ENCODE peak calls at places on chromosomes 7 and 10, in eight cellular contexts. K, P, R, D, W, Y, F and Z are unnamed samples.

GRCh38 chr10:117130862-117131389 is 7.1 kb downstream of the VAX1 start:
- DNase-seq in K (no peak), P (no peak), R (no peak), D (no peak), W (no peak), Y (no peak), F (peak; percentile 62), Z (no peak)

GRCh38 chr7:135361788-135362187 is 128.2 kb downstream of the STRA8 start:
- DNase-seq in K (no peak), P (no peak), R (no peak), D (no peak), W (no peak), Y (no peak), F (peak; percentile 20), Z (no peak)

GRCh38 chr10:29804025-29804852 is 169.5 kb upstream of the SVIL start:
- DNase-seq in K (peak; percentile 89), P (peak; percentile 30), R (peak; percentile 75), D (peak; percentile 41), W (peak; percentile 74), Y (peak; percentile 41), F (no peak), Z (peak; percentile 67)

GRCh38 chr10:124725791-124726190 is 18.4 kb downstream of the FAM53B start:
- DNase-seq in K (no peak), P (no peak), R (no peak), D (no peak), W (no peak), Y (no peak), F (no peak), Z (peak; percentile 6)

GRCh38 chr10:16884485-16884884 is 67.3 kb upstream of the RSU1 start:
- DNase-seq in K (no peak), P (no peak), R (no peak), D (no peak), W (no peak), Y (no peak), F (no peak), Z (no peak)

GRCh38 chr7:21620054-21620453 is 77.2 kb downstream of the DNAH11 start:
- DNase-seq in K (peak; percentile 46), P (no peak), R (no peak), D (no peak), W (no peak), Y (no peak), F (no peak), Z (no peak)

GRCh38 chr7:51629206-51629605 is 312.6 kb upstream of the COBL start:
- DNase-seq in K (no peak), P (no peak), R (no peak), D (no peak), W (no peak), Y (no peak), F (no peak), Z (no peak)

GRCh38 chr10:58609525-58610150 is 97.0 kb downstream of the BICC1 start:
- DNase-seq in K (no peak), P (no peak), R (no peak), D (no peak), W (peak; percentile 22), Y (no peak), F (no peak), Z (no peak)

GRCh38 chr10:70119623-70120022 is 13.0 kb downstream of the AIFM2 start:
- DNase-seq in K (no peak), P (no peak), R (no peak), D (no peak), W (no peak), Y (no peak), F (no peak), Z (no peak)

GRCh38 chr7:96319444-96319843 is 2.5 kb downstream of the SLC25A13 start:
- DNase-seq in K (no peak), P (no peak), R (no peak), D (no peak), W (no peak), Y (no peak), F (no peak), Z (no peak)

GRCh38 chr7:96322373-96322695 is 436 bp upstream of the SLC25A13 start:
- DNase-seq in K (no peak), P (no peak), R (no peak), D (no peak), W (no peak), Y (no peak), F (no peak), Z (no peak)

GRCh38 chr7:96321041-96321669 is 743 bp downstream of the SLC25A13 start:
- DNase-seq in K (peak; percentile 84), P (peak; percentile 90), R (peak; percentile 89), D (peak; percentile 90), W (peak; percentile 65), Y (peak; percentile 87), F (peak; percentile 81), Z (peak; percentile 87)

GRCh38 chr7:96321670-96322372 is at the start of gene SLC25A13:
- DNase-seq in K (peak; percentile 86), P (peak; percentile 95), R (peak; percentile 96), D (peak; percentile 86), W (peak; percentile 79), Y (peak; percentile 96), F (peak; percentile 96), Z (peak; percentile 94)

GRCh38 chr7:96320437-96320836 is 1.5 kb downstream of the SLC25A13 start:
- DNase-seq in K (no peak), P (no peak), R (no peak), D (no peak), W (no peak), Y (no peak), F (no peak), Z (no peak)
- H3K4me3 ChIP-seq in K (no peak overlapping the region), P (no peak overlapping the region), R (peak overlapping the region; percentile 96), D (no peak overlapping the region), W (no peak overlapping the region), Y (peak overlapping the region; percentile 98), F (no peak overlapping the region), Z (no peak overlapping the region)

GRCh38 chr10:80204193-80204714 is 1.1 kb downstream of the ANXA11 start:
- DNase-seq in K (no peak), P (peak; percentile 64), R (peak; percentile 59), D (no peak), W (no peak), Y (peak; percentile 59), F (peak; percentile 72), Z (no peak)

GRCh38 chr10:80204801-80205477 is 398 bp downstream of the ANXA11 start:
- DNase-seq in K (peak; percentile 37), P (peak; percentile 72), R (peak; percentile 71), D (no peak), W (no peak), Y (peak; percentile 64), F (peak; percentile 81), Z (no peak)

GRCh38 chr10:80207768-80208385 is 2.5 kb upstream of the ANXA11 start:
- DNase-seq in K (no peak), P (no peak), R (no peak), D (no peak), W (no peak), Y (no peak), F (peak; percentile 52), Z (no peak)

GRCh38 chr10:80205478-80206276 is at the start of gene ANXA11:
- DNase-seq in K (peak; percentile 85), P (peak; percentile 94), R (peak; percentile 91), D (peak; percentile 76), W (peak; percentile 66), Y (peak; percentile 90), F (peak; percentile 97), Z (peak; percentile 78)

DNA sequence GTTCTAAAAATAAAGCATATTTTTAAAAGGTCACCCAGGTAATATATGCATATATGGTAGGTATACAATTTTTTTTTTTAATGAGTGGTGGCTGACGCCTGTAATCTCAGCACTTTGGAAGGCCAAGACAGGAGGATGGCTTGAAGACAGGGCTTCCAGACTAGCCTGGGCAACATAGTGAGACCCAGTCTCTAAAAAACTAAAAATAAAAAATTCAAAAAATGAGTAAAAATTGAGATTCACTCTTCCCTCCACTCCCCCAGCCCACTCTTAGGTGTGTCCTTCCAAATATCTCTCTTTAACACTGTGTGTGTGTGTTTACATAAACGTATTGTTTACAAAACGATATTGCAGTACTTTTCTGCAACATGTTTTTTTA is 929 bp upstream of the ANXA11 start:
- DNase-seq in K (no peak), P (no peak), R (no peak), D (no peak), W (no peak), Y (no peak), F (no peak), Z (no peak)
- H3K4me3 ChIP-seq in K (no peak overlapping the region), P (no peak overlapping the region), R (peak overlapping the region; percentile 96), D (no peak overlapping the region), W (peak overlapping the region; percentile 90), Y (no peak overlapping the region), F (no peak overlapping the region), Z (no peak overlapping the region)

DNA sequence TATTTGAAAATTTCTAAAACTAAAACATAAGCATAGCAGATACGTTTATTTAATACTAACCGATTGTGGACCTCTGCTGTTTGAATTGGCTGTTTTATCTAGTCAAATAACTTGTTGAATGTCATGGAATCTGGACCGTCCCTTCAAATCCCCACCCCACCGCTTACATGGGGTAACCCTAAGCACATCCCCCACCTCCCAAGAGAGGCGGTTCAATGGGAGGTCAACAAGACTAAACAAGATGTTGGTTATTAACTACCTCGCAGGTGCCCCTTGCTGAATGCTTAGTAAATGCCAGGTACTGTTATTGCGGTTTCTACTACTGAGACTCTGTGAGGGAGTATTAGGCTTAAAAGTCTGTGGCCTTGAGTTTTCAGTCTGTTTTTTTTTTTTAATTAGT is 70.9 kb downstream of the DAGLB start:
- DNase-seq in K (no peak), P (no peak), R (no peak), D (no peak), W (no peak), Y (peak; percentile 66), F (no peak), Z (no peak)
- H3K4me3 ChIP-seq in K (no peak overlapping the region), P (no peak overlapping the region), R (peak overlapping the region; percentile 76), D (no peak overlapping the region), W (peak overlapping the region; percentile 27), Y (peak overlapping the region; percentile 68), F (no peak overlapping the region), Z (no peak overlapping the region)

GRCh38 chr10:97540669-97541500 is 31.7 kb upstream of the ANKRD2 start:
- DNase-seq in K (no peak), P (no peak), R (no peak), D (no peak), W (no peak), Y (no peak), F (peak; percentile 62), Z (no peak)

GRCh38 chr10:97546441-97547340 is 25.9 kb upstream of the ANKRD2 start:
- DNase-seq in K (no peak), P (no peak), R (no peak), D (no peak), W (no peak), Y (no peak), F (no peak), Z (no peak)

GRCh38 chr10:97539523-97540200 is 32.9 kb upstream of the ANKRD2 start:
- DNase-seq in K (no peak), P (no peak), R (peak; percentile 79), D (no peak), W (peak; percentile 92), Y (no peak), F (peak; percentile 84), Z (no peak)

GRCh38 chr10:97542169-97543024 is 30.2 kb upstream of the ANKRD2 start:
- DNase-seq in K (peak; percentile 90), P (peak; percentile 30), R (peak; percentile 83), D (peak; percentile 83), W (peak; percentile 87), Y (peak; percentile 42), F (peak; percentile 63), Z (peak; percentile 82)

DNA sequence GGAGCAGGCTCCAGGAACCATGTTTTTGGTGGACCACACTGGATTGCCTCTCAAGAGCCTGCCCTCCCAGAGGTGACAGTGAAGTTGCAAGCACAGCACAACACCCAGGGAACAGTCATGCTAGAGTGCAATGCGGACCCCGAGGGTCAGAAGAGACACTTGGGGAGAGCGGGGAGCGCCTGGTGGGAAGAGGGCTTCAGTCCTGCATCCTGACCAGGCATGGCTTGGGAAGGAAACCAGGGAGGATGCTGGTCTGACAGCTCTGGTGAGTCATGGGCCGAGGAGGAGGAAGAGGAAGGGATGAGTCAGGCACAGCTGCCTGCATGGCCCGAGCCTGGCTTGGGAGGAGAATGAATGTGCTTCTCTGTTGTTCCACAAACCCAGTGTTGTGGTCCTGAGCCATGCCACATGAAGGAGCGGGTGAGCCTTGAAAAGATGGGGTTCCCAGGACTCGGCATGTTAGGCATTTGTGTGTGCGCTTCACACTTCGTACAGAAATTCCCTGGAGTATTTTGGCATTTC is 29.5 kb upstream of the ANKRD2 start:
- DNase-seq in K (peak; percentile 83), P (peak; percentile 46), R (peak; percentile 89), D (peak; percentile 91), W (peak; percentile 99), Y (peak; percentile 78), F (peak; percentile 49), Z (peak; percentile 85)
- H3K4me3 ChIP-seq in K (no peak overlapping the region), P (no peak overlapping the region), R (no peak overlapping the region), D (no peak overlapping the region), W (no peak overlapping the region), Y (no peak overlapping the region), F (no peak overlapping the region), Z (no peak overlapping the region)